ENCODE peak calls at places on chromosomes 11 and 22, in seven cellular contexts. L is heart left ventricle, D is A549, C is body of pancreas, Y is HCT116, B is right lobe of liver, V is HepG2. Q is an unnamed sample.

GRCh38 chr11:119709638-119710346 is 19.2 kb downstream of the NECTIN1 start:
- ATAC-seq in L (peak; percentile 82), D (no peak), C (no peak), Y (no peak), B (no peak), V (no peak), Q (no peak)

GRCh38 chr11:19018901-19019300 is 41.6 kb downstream of the MRGPRX2 start:
- ATAC-seq in L (no peak), D (no peak), C (no peak), Y (no peak), B (no peak), V (no peak), Q (no peak)

GRCh38 chr11:27011560-27012253 is 17.8 kb downstream of the FIBIN start:
- ATAC-seq in L (no peak), D (no peak), C (no peak), Y (no peak), B (no peak), V (no peak), Q (no peak)

GRCh38 chr11:129731316-129731715 is 84.3 kb upstream of the TMEM45B start:
- ATAC-seq in L (no peak), D (no peak), C (no peak), Y (peak; percentile 49), B (peak; percentile 91), V (no peak), Q (no peak)

GRCh38 chr22:48866906-48867597 is 960.6 kb downstream of the BRD1 start:
- ATAC-seq in L (peak; percentile 48), D (no peak), C (no peak), Y (no peak), B (no peak), V (no peak), Q (no peak)

GRCh38 chr11:93525601-93526000 is 17.6 kb downstream of the SMCO4 start:
- ATAC-seq in L (peak; percentile 46), D (no peak), C (no peak), Y (no peak), B (peak; percentile 43), V (no peak), Q (no peak)

GRCh38 chr11:92955900-92956299 is 13.6 kb upstream of the MTNR1B start:
- ATAC-seq in L (no peak), D (no peak), C (no peak), Y (no peak), B (no peak), V (no peak), Q (no peak)

GRCh38 chr11:130511765-130512164 is 63.3 kb downstream of the ADAMTS15 start:
- ATAC-seq in L (no peak), D (no peak), C (no peak), Y (no peak), B (no peak), V (no peak), Q (no peak)

GRCh38 chr11:19639603-19640002 is 73.0 kb upstream of the NAV2 start:
- ATAC-seq in L (no peak), D (no peak), C (no peak), Y (no peak), B (no peak), V (no peak), Q (no peak)

GRCh38 chr11:9639985-9640384 is 23.9 kb upstream of the SWAP70 start:
- ATAC-seq in L (peak; percentile 73), D (no peak), C (peak; percentile 42), Y (no peak), B (peak; percentile 73), V (no peak), Q (peak; percentile 48)

DNA sequence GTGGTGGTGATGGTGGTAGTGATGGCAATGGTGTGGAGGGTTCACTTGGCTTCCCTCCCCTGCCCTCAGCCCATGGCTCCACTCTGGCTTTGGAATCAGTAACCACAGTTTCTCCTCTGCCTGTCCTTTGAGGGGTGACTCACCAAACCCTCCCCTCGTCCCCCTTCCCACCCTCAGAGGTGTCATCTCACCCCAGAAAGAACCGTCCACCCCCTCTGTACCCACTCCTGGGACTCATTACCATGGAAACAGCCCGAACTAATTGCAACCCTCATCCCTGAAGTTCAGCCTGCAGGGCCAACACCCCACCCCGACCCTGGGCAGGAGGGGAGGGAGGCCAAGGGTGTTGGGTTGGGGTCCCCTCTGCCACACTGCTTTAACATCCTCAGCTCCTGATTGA is 26.6 kb downstream of the PHLDB1 start:
- ATAC-seq in L (no peak), D (no peak), C (no peak), Y (no peak), B (no peak), V (no peak), Q (no peak)
- H3K4me1 ChIP-seq in L (peaks cover 88% of the 10 kb centered on the region), D (peaks cover 5% of the 10 kb centered on the region), C (peaks cover 37% of the 10 kb centered on the region), Y (peaks cover 42% of the 10 kb centered on the region), B (no peaks in the 10 kb centered on the region), V (peaks cover 9% of the 10 kb centered on the region), Q (peaks cover 92% of the 10 kb centered on the region)

DNA sequence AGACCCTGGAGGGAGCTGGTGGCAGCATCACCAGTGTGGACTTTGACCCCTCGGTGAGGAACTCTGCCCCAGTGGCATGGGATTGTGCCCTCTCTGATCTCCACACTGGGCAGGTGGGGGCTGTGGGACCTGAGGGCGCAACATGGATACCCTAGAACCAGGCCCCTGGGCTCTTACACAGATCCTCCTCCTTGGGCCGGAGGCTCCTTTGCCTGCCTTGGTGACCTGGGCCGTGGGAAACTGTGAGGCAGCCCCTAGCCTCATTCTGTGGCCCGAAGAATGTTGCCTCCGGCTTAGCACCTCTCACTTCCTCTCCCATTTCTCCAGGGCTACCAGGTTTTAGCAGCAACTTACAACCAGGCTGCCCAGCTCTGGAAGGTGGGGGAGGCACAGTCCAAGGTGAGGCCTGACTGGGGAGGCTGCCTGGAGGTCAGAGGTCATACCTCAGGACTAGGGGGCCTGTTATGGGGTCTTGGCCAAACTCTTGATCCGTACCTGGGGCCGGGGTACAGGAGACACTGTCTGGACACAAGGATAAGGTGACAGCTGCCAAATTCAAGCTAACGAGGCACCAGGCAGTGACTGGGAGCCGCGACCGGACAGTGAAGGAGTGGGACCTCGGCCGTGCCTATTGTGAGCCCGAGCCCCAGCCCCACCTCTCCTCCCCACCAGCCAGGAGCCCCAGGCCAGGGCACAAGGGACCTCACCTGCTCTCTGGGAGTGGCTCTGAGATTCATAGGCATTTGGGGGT is 12.2 kb downstream of the ATG16L2 start:
- ATAC-seq in L (no peak), D (no peak), C (no peak), Y (no peak), B (no peak), V (no peak), Q (no peak)
- TF ChIP-seq POLR2A in L (no peak), D (no peak), C (no peak), Y (no peak), B (no peak), V (no peak), Q (no peak)

DNA sequence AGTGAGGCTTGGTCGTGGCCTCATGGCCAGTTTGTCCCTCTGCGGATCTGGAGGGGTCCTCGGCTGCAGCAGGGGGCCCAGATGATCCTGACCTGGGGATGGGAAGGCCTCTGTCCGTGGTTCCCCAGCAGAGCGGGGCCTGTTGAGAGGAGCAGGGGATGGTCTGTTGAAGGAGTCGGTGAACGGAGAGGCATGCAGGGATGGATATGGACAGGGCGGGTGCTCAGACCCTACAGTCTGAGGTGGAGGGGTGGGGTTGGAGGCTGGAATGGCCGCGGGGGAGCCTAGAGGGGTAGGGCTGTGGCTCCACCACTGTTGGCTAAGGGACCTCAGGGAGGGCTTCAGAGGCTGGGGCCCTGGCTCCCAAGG is 33.8 kb downstream of the RTN4R start:
- ATAC-seq in L (no peak), D (no peak), C (no peak), Y (no peak), B (no peak), V (no peak), Q (no peak)
- H3K4me1 ChIP-seq in L (peaks cover 27% of the 10 kb centered on the region), D (no peaks in the 10 kb centered on the region), C (peaks cover 33% of the 10 kb centered on the region), Y (no peaks in the 10 kb centered on the region), B (no peaks in the 10 kb centered on the region), V (peaks cover 5% of the 10 kb centered on the region), Q (no peaks in the 10 kb centered on the region)

DNA sequence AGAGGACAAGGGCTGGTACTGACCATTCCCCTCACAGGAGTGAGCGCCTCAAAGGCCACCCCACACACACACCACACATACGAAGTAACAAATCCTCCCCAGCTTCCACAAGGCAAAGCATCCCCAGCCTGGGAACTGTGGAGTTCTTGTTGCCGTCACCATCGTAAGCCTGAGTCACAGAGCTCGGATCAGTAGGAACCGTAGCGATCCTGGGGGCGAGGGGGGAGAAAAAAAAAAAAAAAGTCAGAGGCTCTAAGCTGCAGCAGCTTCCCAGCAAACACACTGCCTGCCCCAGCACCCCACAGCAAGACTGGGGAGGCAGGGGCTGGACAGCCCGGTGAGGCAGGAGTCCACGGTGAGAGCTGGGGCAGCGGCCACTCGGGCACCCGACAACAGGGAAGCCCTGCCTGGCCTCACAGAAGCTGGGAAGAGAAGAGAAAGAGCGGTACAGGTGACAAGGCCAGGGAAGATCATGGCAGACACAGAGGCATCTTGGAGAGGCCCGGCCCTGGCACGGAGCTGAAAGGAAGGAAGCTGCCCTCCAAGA is 11.3 kb downstream of the ARFGAP2 start:
- ATAC-seq in L (no peak), D (no peak), C (no peak), Y (no peak), B (no peak), V (no peak), Q (no peak)
- TF ChIP-seq POLR2A in L (no peak), D (no peak), C (no peak), Y (no peak), B (no peak), V (no peak), Q (no peak)

GRCh38 chr11:13141731-13142724 is 132.9 kb downstream of the RASSF10 start:
- ATAC-seq in L (peak; percentile 36), D (no peak), C (no peak), Y (no peak), B (no peak), V (no peak), Q (no peak)

GRCh38 chr11:13143486-13144297 is 133.9 kb upstream of the BMAL1 start:
- ATAC-seq in L (no peak), D (no peak), C (no peak), Y (no peak), B (no peak), V (no peak), Q (no peak)

GRCh38 chr11:13137778-13138400 is 128.8 kb downstream of the RASSF10 start:
- ATAC-seq in L (no peak), D (no peak), C (no peak), Y (no peak), B (peak; percentile 19), V (no peak), Q (no peak)

GRCh38 chr11:13140873-13141655 is 131.9 kb downstream of the RASSF10 start:
- ATAC-seq in L (no peak), D (no peak), C (no peak), Y (peak; percentile 41), B (no peak), V (peak; percentile 55), Q (no peak)

GRCh38 chr11:13140028-13140870 is 131.1 kb downstream of the RASSF10 start:
- ATAC-seq in L (no peak), D (peak; percentile 92), C (peak; percentile 99), Y (peak; percentile 77), B (peak; percentile 95), V (peak; percentile 91), Q (no peak)
- H3K4me1 ChIP-seq in L (no peaks in the 10 kb centered on the region), D (peaks cover 45% of the 10 kb centered on the region), C (peaks cover 22% of the 10 kb centered on the region), Y (peaks cover 59% of the 10 kb centered on the region), B (no peaks in the 10 kb centered on the region), V (peaks cover 93% of the 10 kb centered on the region), Q (no peaks in the 10 kb centered on the region)

DNA sequence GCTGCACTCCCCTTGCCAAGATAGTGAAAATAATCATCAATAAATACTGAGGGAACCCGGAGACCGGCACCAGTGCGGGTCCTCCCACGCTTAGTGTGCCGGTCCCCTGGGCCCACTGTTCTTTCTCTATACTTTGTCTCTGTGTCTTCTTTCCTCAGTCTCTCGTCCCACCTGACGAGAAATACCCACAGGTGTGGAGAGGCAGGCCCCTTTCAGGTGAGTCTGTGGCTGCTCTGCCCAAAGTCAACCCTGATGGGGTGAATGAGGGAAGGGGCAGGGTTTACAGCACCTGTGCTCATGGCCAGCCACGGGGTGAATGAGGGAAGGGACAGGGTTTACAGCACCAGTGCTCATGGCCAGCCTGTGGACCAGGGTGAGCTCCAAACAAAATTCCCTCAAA is 4.7 kb downstream of the BET1L start:
- ATAC-seq in L (no peak), D (no peak), C (no peak), Y (no peak), B (no peak), V (no peak), Q (no peak)
- TF ChIP-seq POLR2A in L (no peak), D (no peak), C (no peak), Y (no peak), B (no peak), V (no peak), Q (no peak)